ENCODE peak calls at places on chromosome 11, in ten cellular contexts. Y is BJ; L is activated CD8-positive, alpha-beta T cell treated with anti-CD3 and anti-CD28 coated beads for 36 hours; T is GM12865; N is NB4; R is fibroblast of lung; D is cardiac muscle cell; H is upper lobe of right lung; P is thoracic aorta; I is B cell. C is an unnamed sample.

GRCh38 chr11:9214765-9215164 is 50.4 kb downstream of the DENND5A start:
- DNase-seq in Y (no peak), I (no peak), L (no peak), P (no peak), T (no peak), N (no peak), H (no peak), D (peak), R (peak), C (no peak)

GRCh38 chr11:99066609-99067008 is 45.9 kb downstream of the CNTN5 start:
- DNase-seq in R (no peak), T (no peak), I (no peak), D (no peak), N (no peak), Y (no peak), H (no peak), P (no peak), L (no peak), C (no peak)

GRCh38 chr11:44574620-44575287 is 9.3 kb downstream of the CD82 start:
- DNase-seq in R (peak), P (no peak), N (peak), I (peak), L (peak), H (no peak), D (peak), T (peak), Y (peak), C (no peak)

GRCh38 chr11:126815111-126815510 is 185.5 kb downstream of the KIRREL3 start:
- DNase-seq in H (no peak), Y (no peak), I (no peak), P (no peak), R (no peak), N (no peak), L (no peak), D (no peak), T (no peak), C (no peak)

GRCh38 chr11:57597971-57598830 is 716 bp downstream of the SERPING1 start:
- DNase-seq in R (peak), N (no peak), P (peak), Y (no peak), H (peak), T (no peak), I (no peak), L (no peak), D (peak), C (peak)

GRCh38 chr11:72373163-72373562 is 61.2 kb downstream of the CLPB start:
- DNase-seq in T (no peak), Y (no peak), D (no peak), H (no peak), R (peak), I (no peak), P (no peak), N (no peak), L (no peak), C (no peak)

GRCh38 chr11:103091441-103091809 is 535 bp downstream of the DCUN1D5 start:
- DNase-seq in P (no peak), N (peak), H (peak), I (no peak), T (peak), Y (no peak), D (peak), R (peak), L (peak), C (peak)

GRCh38 chr11:108632041-108632440 is 32.8 kb upstream of the DDX10 start:
- DNase-seq in I (no peak), H (no peak), D (no peak), Y (no peak), R (no peak), L (no peak), N (no peak), T (no peak), P (no peak), C (no peak)

GRCh38 chr11:64067257-64067993 is 31.7 kb downstream of the FLRT1 start:
- DNase-seq in D (no peak), Y (no peak), N (no peak), H (no peak), L (peak), P (no peak), I (no peak), R (no peak), T (no peak), C (no peak)

GRCh38 chr11:76807206-76807875 is 24.2 kb downstream of the TSKU start:
- DNase-seq in R (peak), H (peak), Y (no peak), T (peak), P (peak), L (peak), N (peak), I (peak), D (peak), C (peak)

GRCh38 chr11:12285106-12285505 is 92.3 kb upstream of the PARVA start:
- DNase-seq in Y (peak), D (peak), R (peak), H (no peak), T (no peak), I (no peak), P (no peak), L (no peak), N (peak), C (peak)

GRCh38 chr11:1778141-1778911 is 14.6 kb upstream of the CTSD start:
- DNase-seq in D (no peak), N (peak), P (no peak), Y (no peak), T (no peak), R (no peak), L (no peak), H (peak), I (no peak), C (no peak)

GRCh38 chr11:128891912-128892398 is 799 bp downstream of the KCNJ5 start:
- DNase-seq in P (no peak), L (no peak), I (no peak), N (no peak), D (no peak), T (no peak), Y (no peak), H (no peak), R (no peak), C (no peak)

GRCh38 chr11:117814766-117815261 is 9.7 kb downstream of the FXYD2 start:
- DNase-seq in H (peak), N (peak), Y (no peak), I (peak), T (peak), P (no peak), L (peak), D (peak), R (no peak), C (no peak)

GRCh38 chr11:83054904-83055380 is 16.8 kb downstream of the RAB30 start:
- DNase-seq in D (no peak), L (no peak), P (no peak), I (no peak), Y (no peak), T (peak), R (no peak), N (no peak), H (no peak), C (no peak)

GRCh38 chr11:69479591-69480271 is 1.7 kb upstream of the LINC01488 start:
- DNase-seq in T (no peak), H (peak), I (no peak), R (no peak), L (no peak), N (no peak), P (no peak), Y (no peak), D (no peak), C (no peak)

GRCh38 chr11:123654566-123655081 is at the start of gene SCN3B:
- DNase-seq in Y (no peak), N (peak), D (peak), T (no peak), P (no peak), L (peak), H (peak), R (peak), I (no peak), C (peak)

GRCh38 chr11:122882809-122883681 is 486 bp downstream of the JHY start:
- DNase-seq in N (peak), L (peak), R (no peak), D (no peak), Y (no peak), I (peak), T (peak), P (no peak), H (peak), C (peak)

GRCh38 chr11:27696961-27697360 is 3.3 kb downstream of the BDNF start:
- DNase-seq in L (no peak), N (no peak), P (no peak), R (peak), Y (no peak), D (no peak), T (no peak), I (no peak), H (no peak), C (no peak)

DNA sequence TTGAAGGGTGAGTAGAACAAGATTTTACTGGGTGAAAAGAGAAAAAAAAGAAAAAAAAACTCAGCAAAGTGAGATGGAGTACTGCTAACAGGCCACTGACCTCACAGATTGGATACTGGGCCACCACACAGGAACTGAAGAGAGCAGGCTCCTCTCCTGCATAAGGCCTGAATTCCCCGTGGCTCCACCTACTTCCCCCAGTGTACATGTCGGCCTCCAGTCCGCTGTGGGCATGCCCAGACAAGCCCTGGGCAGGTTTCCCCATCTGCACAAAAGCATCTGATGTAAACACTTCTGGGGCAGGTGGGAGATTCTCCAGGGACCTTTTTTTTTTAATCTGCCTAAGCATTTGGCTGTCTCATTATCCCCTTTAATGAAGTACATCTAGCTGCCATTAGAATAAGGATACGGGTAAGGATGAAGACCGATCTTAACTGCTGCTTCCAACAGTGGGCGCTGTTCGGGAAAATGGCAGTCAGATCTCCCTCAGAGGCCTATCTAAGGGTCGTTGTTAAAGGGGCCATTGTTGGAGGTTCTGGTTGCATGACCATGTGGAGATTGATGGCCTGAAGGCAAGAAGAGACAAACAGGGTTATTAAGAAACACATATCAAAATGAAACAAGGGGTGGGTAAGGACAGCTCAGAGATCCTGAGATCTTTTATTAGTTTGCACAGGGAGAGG is 48.5 kb downstream of the MS4A13 start:
- DNase-seq in I (no peak), T (peak), P (no peak), Y (no peak), D (no peak), L (peak), H (no peak), N (peak), R (no peak), C (no peak)
- TF ChIP-seq CTCF in I (no peak), T (no peak), P (no peak), Y (no peak), D (no peak), L (no peak), H (no peak), N (no peak), R (no peak), C (no peak)

GRCh38 chr11:112355726-112356125 is 95.1 kb upstream of the PLET1 start:
- DNase-seq in H (peak), T (peak), N (peak), I (no peak), P (no peak), L (peak), Y (no peak), R (peak), D (peak), C (peak)
- TF ChIP-seq CTCF in H (peak), T (peak), N (peak), I (no peak), P (no peak), L (no peak), Y (no peak), R (peak), D (peak), C (no peak)

GRCh38 chr11:66267039-66267378 is 1.4 kb upstream of the RAB1B start:
- DNase-seq in R (no peak), N (no peak), T (no peak), D (no peak), H (no peak), P (no peak), L (no peak), Y (no peak), I (no peak), C (no peak)
- TF ChIP-seq CTCF in R (no peak), N (no peak), T (no peak), D (no peak), H (no peak), P (no peak), L (no peak), Y (no peak), I (no peak), C (no peak)

GRCh38 chr11:134045799-134046635 is 22.9 kb upstream of the JAM3 start:
- DNase-seq in I (no peak), Y (no peak), P (no peak), H (peak), D (peak), R (no peak), N (peak), T (no peak), L (peak), C (peak)
- TF ChIP-seq CTCF in I (no peak), Y (peak), P (peak), H (peak), D (peak), R (peak), N (peak), T (peak), L (peak), C (no peak)

GRCh38 chr11:116683982-116684381 is 88.8 kb downstream of the BUD13 start:
- DNase-seq in R (no peak), I (no peak), L (no peak), H (no peak), Y (no peak), N (no peak), P (no peak), D (no peak), T (no peak), C (no peak)

GRCh38 chr11:116678887-116679286 is 93.9 kb downstream of the BUD13 start:
- DNase-seq in Y (no peak), I (no peak), R (no peak), N (no peak), T (no peak), D (no peak), P (no peak), L (no peak), H (no peak), C (no peak)

DNA sequence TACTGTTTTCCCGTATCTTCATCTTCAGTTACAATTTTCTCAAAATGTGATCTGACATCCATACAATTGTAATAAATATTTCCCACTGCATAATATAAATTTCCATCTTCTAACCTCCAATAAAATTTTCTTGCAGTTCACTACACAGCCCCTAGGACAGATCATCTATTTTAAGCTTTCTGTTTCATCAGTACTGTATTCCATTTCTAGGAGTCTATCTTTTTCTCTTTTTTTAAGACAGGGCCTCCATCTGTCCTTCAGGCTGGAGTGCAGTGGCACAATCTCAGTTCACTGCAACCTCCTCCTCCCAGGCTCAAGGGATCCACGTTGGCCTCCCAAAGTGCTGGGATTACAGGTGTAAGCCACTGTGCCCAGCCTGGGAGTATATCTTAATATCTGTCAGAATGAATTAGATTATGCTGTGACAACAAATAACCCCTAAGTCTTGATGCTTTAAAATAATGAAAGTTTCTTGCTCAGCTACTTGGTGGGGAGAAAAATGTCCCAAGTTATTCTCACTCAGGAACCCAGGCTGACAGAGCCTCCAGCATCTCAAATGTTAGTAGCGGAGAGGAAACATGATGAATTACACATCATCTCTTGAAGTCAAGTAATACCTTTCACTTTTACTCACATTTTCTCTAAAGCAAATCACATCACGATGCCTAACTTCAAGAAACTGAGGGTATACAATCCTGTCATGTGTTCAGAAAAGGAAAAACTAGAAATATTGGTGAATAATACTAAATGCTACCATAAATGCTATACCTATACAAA is 92.2 kb downstream of the BUD13 start:
- DNase-seq in D (no peak), Y (no peak), R (no peak), P (no peak), T (no peak), H (no peak), N (no peak), L (no peak), I (no peak), C (no peak)
- TF ChIP-seq CTCF in D (no peak), Y (no peak), R (no peak), P (no peak), T (no peak), H (no peak), N (no peak), L (no peak), I (no peak), C (peak)

GRCh38 chr11:67664696-67665536 is 9.5 kb downstream of the ALDH3B2 start:
- DNase-seq in N (no peak), T (no peak), D (no peak), L (no peak), P (no peak), R (no peak), I (no peak), Y (no peak), H (peak), C (no peak)

GRCh38 chr11:67666303-67666645 is 8.1 kb downstream of the ALDH3B2 start:
- DNase-seq in P (no peak), L (no peak), N (no peak), T (no peak), I (no peak), D (no peak), H (no peak), R (no peak), Y (no peak), C (no peak)

GRCh38 chr11:67666676-67667489 is 7.5 kb downstream of the ALDH3B2 start:
- DNase-seq in T (no peak), L (no peak), R (no peak), I (no peak), D (no peak), N (no peak), H (peak), Y (no peak), P (no peak), C (no peak)

GRCh38 chr11:67664213-67664585 is 10.2 kb downstream of the ALDH3B2 start:
- DNase-seq in L (no peak), Y (no peak), N (no peak), R (no peak), D (no peak), T (no peak), P (no peak), H (peak), I (no peak), C (no peak)

DNA sequence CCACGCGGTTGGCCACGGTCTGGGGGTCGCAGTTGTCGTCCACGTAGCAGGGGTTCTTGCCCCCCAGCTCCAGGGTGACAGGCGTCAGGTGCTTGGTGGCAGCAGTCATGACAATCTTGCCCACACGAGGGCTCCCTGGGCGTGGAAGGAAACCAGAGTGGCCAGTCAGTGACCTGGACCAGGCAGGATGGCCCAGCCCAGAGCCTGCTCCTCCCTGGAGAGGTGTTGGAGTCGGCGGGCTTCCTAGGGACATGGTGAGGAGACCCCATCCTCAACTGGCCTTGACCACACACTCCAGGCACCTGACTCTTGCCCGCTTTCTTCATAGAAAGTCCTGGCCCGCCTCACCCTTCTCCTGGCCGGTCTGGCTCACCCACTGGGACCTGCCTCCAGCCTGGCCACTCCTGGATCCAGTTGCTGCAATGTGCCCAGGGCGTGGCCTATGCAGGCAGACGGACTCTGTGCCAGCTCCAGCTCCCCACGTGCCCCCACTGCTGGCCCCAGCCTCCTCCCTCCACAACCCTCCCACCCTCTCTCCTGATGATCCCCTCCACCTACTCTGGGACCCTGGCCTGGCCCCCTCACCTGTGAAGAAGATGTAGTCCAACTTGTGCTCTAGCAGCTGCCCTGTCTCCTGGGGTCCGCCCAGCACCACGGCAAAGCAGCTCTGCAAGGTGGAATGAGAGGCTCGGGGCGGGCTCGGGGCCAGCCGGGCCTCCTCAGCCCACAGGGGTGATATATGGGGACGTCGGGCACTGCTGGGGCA is 8.7 kb downstream of the ALDH3B2 start:
- DNase-seq in D (no peak), T (no peak), P (no peak), R (no peak), I (no peak), L (no peak), Y (no peak), N (no peak), H (peak), C (no peak)
- TF ChIP-seq CTCF in D (no peak), T (no peak), P (no peak), R (no peak), I (no peak), L (no peak), Y (no peak), N (no peak), H (peak), C (no peak)